ENCODE peak calls at places on chromosomes 11 and 22, in ten cellular contexts. I is nephron progenitor cell, G is breast epithelium, U is tibial artery, X is cardiac fibroblast, H is fibroblast of lung, Q is body of pancreas, T is psoas muscle, Z is coronary artery, K is right atrium auricular region. W is an unnamed sample.

GRCh38 chr11:134124660-134125451 is 56.0 kb downstream of the JAM3 start:
- DNase-seq in U (peak; percentile 77), G (no peak), I (peak; percentile 78), Q (peak; percentile 39), H (peak; percentile 28), Z (no peak), K (peak; percentile 63), X (peak; percentile 76), T (peak; percentile 51), W (no peak)

GRCh38 chr22:17102297-17102667 is 17.5 kb downstream of the IL17RA start:
- DNase-seq in I (no peak), K (no peak), T (no peak), Q (no peak), Z (no peak), G (no peak), H (no peak), X (peak; percentile 35), U (peak; percentile 21), W (no peak)

GRCh38 chr11:128789497-128790080 is 77.5 kb downstream of the KCNJ1 start:
- DNase-seq in T (no peak), U (no peak), Q (no peak), X (peak; percentile 27), G (no peak), H (no peak), Z (no peak), I (no peak), K (no peak), W (no peak)

GRCh38 chr22:17370036-17370765 is 941 bp downstream of the CECR2 start:
- DNase-seq in G (no peak), K (no peak), I (peak; percentile 69), Q (no peak), U (no peak), Z (no peak), H (peak; percentile 11), T (peak; percentile 38), X (peak; percentile 28), W (peak; percentile 75)

GRCh38 chr11:75969626-75970308 is 154.8 kb downstream of the UVRAG start:
- DNase-seq in H (peak; percentile 38), T (no peak), G (no peak), K (no peak), U (no peak), I (no peak), X (peak; percentile 95), Z (no peak), Q (no peak), W (no peak)

GRCh38 chr11:28849053-28849452 is 740.9 kb downstream of the METTL15 start:
- DNase-seq in Q (no peak), Z (no peak), I (no peak), K (no peak), H (no peak), T (no peak), U (no peak), G (no peak), X (no peak), W (no peak)

GRCh38 chr11:15288801-15289342 is 174.1 kb downstream of the INSC start:
- DNase-seq in H (no peak), T (no peak), Q (no peak), X (no peak), U (no peak), K (no peak), G (no peak), I (no peak), Z (no peak), W (no peak)

GRCh38 chr11:96741068-96741467 is 351.3 kb downstream of the JRKL start:
- DNase-seq in I (no peak), K (no peak), Q (no peak), T (no peak), X (peak; percentile 46), H (peak; percentile 8), G (no peak), Z (no peak), U (no peak), W (no peak)

GRCh38 chr22:26377170-26377825 is 51.8 kb upstream of the ASPHD2 start:
- DNase-seq in Z (no peak), T (no peak), H (no peak), X (no peak), I (no peak), Q (no peak), U (no peak), K (no peak), G (no peak), W (no peak)

GRCh38 chr11:87866951-87867350 is 308.3 kb downstream of the RAB38 start:
- DNase-seq in T (no peak), K (no peak), U (no peak), I (no peak), H (no peak), Q (no peak), G (no peak), Z (no peak), X (no peak), W (no peak)

GRCh38 chr22:16989915-16990314 is 18.1 kb downstream of the GAB4 start:
- DNase-seq in Q (no peak), I (no peak), K (no peak), U (no peak), G (no peak), T (no peak), Z (no peak), H (no peak), X (no peak), W (no peak)

GRCh38 chr22:46916886-46917625 is 154.6 kb downstream of the TBC1D22A start:
- DNase-seq in Z (no peak), I (no peak), K (peak; percentile 26), T (no peak), G (no peak), X (no peak), H (no peak), U (no peak), Q (no peak), W (peak; percentile 27)

GRCh38 chr11:119842731-119843130 is 113.7 kb upstream of the NECTIN1 start:
- DNase-seq in H (no peak), U (no peak), T (no peak), I (no peak), Q (no peak), Z (no peak), X (no peak), G (no peak), K (no peak), W (no peak)

GRCh38 chr11:119843760-119844330 is 114.8 kb upstream of the NECTIN1 start:
- DNase-seq in T (no peak), Z (no peak), X (peak; percentile 0), H (no peak), I (no peak), Q (no peak), K (no peak), G (no peak), U (no peak), W (no peak)

GRCh38 chr11:119844808-119845207 is 115.8 kb upstream of the NECTIN1 start:
- DNase-seq in T (no peak), U (no peak), K (no peak), I (no peak), Q (no peak), H (no peak), G (no peak), X (no peak), Z (no peak), W (no peak)

GRCh38 chr11:119835804-119836203 is 106.8 kb upstream of the NECTIN1 start:
- DNase-seq in H (no peak), U (no peak), I (no peak), X (no peak), K (no peak), Z (no peak), T (no peak), Q (no peak), G (no peak), W (no peak)

GRCh38 chr11:119839504-119840133 is 110.6 kb upstream of the NECTIN1 start:
- DNase-seq in Q (no peak), H (no peak), I (peak; percentile 24), K (no peak), U (no peak), X (no peak), T (no peak), G (no peak), Z (no peak), W (no peak)
- TF ChIP-seq CTCF in Q (no peak), H (no peak), I (no peak), K (no peak), U (no peak), X (no peak), T (no peak), G (no peak), Z (no peak), W (no peak)

GRCh38 chr11:11659567-11660341 is 37.9 kb upstream of the GALNT18 start:
- DNase-seq in T (no peak), K (no peak), X (no peak), H (no peak), Q (no peak), Z (no peak), I (no peak), G (no peak), U (no peak), W (no peak)
- TF ChIP-seq CTCF in T (no peak), K (no peak), X (no peak), H (peak; percentile 14), Q (no peak), Z (no peak), I (peak; percentile 16), G (no peak), U (no peak), W (peak; percentile 47)

GRCh38 chr11:62245271-62245753 is 3.3 kb downstream of the SCGB1D2 start:
- DNase-seq in Q (no peak), H (peak; percentile 14), I (peak; percentile 79), K (no peak), T (no peak), Z (no peak), X (peak; percentile 55), G (no peak), U (no peak), W (no peak)
- TF ChIP-seq CTCF in Q (no peak), H (peak; percentile 18), I (peak; percentile 28), K (no peak), T (no peak), Z (no peak), X (peak; percentile 43), G (no peak), U (no peak), W (peak; percentile 46)

GRCh38 chr22:19807161-19807913 is 46.8 kb downstream of the TBX1 start:
- DNase-seq in Q (no peak), G (no peak), Z (no peak), X (no peak), T (no peak), H (no peak), I (no peak), K (no peak), U (peak; percentile 46), W (no peak)

GRCh38 chr22:19803736-19804267 is 43.2 kb downstream of the TBX1 start:
- DNase-seq in H (no peak), K (no peak), I (no peak), U (no peak), Z (no peak), Q (no peak), G (no peak), X (no peak), T (no peak), W (no peak)

GRCh38 chr22:19807914-19808872 is 46.5 kb downstream of the GNB1L start:
- DNase-seq in Q (no peak), T (no peak), G (no peak), X (no peak), H (no peak), I (no peak), Z (no peak), U (peak; percentile 48), K (no peak), W (no peak)

GRCh38 chr22:19806213-19807160 is 45.9 kb downstream of the TBX1 start:
- DNase-seq in I (no peak), G (peak; percentile 71), H (peak; percentile 19), K (no peak), X (no peak), T (no peak), Q (peak; percentile 12), Z (no peak), U (peak; percentile 65), W (no peak)

GRCh38 chr22:19805821-19806212 is 45.2 kb downstream of the TBX1 start:
- DNase-seq in Z (no peak), H (no peak), U (no peak), G (no peak), X (no peak), I (no peak), T (no peak), Q (no peak), K (no peak), W (no peak)
- TF ChIP-seq CTCF in Z (no peak), H (no peak), U (no peak), G (no peak), X (no peak), I (no peak), T (no peak), Q (no peak), K (no peak), W (no peak)

W was measured in type B pancreatic cell.